ENCODE peak calls at places on chromosome 4, in five cellular contexts. Y is thoracic aorta, T is tibial nerve, R is mammary epithelial cell, K is A549. I is an unnamed sample. For H3K9me3, the result is how much of the 10 kb centered on the place peaks cover.

GRCh38 chr4:142845293-142846070 is 619 bp downstream of the INPP4B start:
- DNase-seq in Y (no peak), T (no peak), R (peak), K (no peak), I (peak)

GRCh38 chr4:53788011-53788410 is 196.7 kb upstream of the LNX1 start:
- DNase-seq in Y (no peak), T (no peak), R (no peak), K (no peak), I (no peak)

GRCh38 chr4:189232274-189232673 is 708.4 kb upstream of the FRG1 start:
- DNase-seq in Y (no peak), T (no peak), R (peak), K (no peak), I (no peak)

GRCh38 chr4:104942990-104943758 is 203.5 kb upstream of the TET2 start:
- DNase-seq in Y (no peak), T (no peak), R (peak), K (no peak), I (no peak)

GRCh38 chr4:77586953-77587383 is 18.7 kb upstream of the CXCL13 start:
- DNase-seq in Y (no peak), T (no peak), R (peak), K (no peak), I (no peak)

GRCh38 chr4:163587867-163588266 is 93.4 kb downstream of the TMA16 start:
- DNase-seq in Y (no peak), T (no peak), R (no peak), K (no peak), I (no peak)

GRCh38 chr4:128917781-128918180 is 108.3 kb downstream of the JADE1 start:
- DNase-seq in Y (no peak), T (no peak), R (no peak), K (no peak), I (no peak)

GRCh38 chr4:177737387-177737965 is 295.2 kb upstream of the AGA start:
- DNase-seq in Y (no peak), T (no peak), R (peak), K (no peak), I (no peak)

GRCh38 chr4:101774807-101775206 is 15.7 kb upstream of the BANK1 start:
- DNase-seq in Y (no peak), T (no peak), R (no peak), K (no peak), I (no peak)

GRCh38 chr4:180134116-180134866 is 2108.9 kb upstream of the TENM3 start:
- DNase-seq in Y (no peak), T (no peak), R (peak), K (no peak), I (peak)

GRCh38 chr4:158671915-158672806 is at the start of gene ETFDH:
- DNase-seq in Y (peak), T (peak), R (peak), K (peak), I (peak)

GRCh38 chr4:177250056-177250696 is 59.5 kb upstream of the NEIL3 start:
- DNase-seq in Y (no peak), T (peak), R (peak), K (peak), I (peak)

GRCh38 chr4:153241970-153242847 is 38.0 kb downstream of the TRIM2 start:
- DNase-seq in Y (no peak), T (no peak), R (no peak), K (no peak), I (no peak)

GRCh38 chr4:83974111-83974789 is 438.3 kb downstream of the GPAT3 start:
- DNase-seq in Y (no peak), T (no peak), R (peak), K (no peak), I (no peak)

GRCh38 chr4:56803473-56803872 is 18.0 kb downstream of the SPINK2 start:
- DNase-seq in Y (no peak), T (no peak), R (peak), K (no peak), I (peak)

GRCh38 chr4:20422398-20422797 is 170.7 kb downstream of the SLIT2 start:
- DNase-seq in Y (no peak), T (no peak), R (peak), K (no peak), I (peak)

GRCh38 chr4:106353786-106354185 is 14.8 kb downstream of the GIMD1 start:
- DNase-seq in Y (no peak), T (no peak), R (no peak), K (no peak), I (no peak)

GRCh38 chr4:105154576-105154975 is 7.9 kb downstream of the TET2 start:
- DNase-seq in Y (no peak), T (no peak), R (no peak), K (no peak), I (peak)

GRCh38 chr4:41561241-41561640 is 23.3 kb downstream of the LIMCH1 start:
- DNase-seq in Y (no peak), T (no peak), R (no peak), K (no peak), I (no peak)

GRCh38 chr4:181548873-181549541 is 694.2 kb upstream of the TENM3 start:
- DNase-seq in Y (no peak), T (no peak), R (peak), K (no peak), I (no peak)

GRCh38 chr4:89257376-89257775 is 50.2 kb downstream of the GPRIN3 start:
- DNase-seq in Y (no peak), T (no peak), R (no peak), K (no peak), I (no peak)

GRCh38 chr4:89253935-89254334 is 53.7 kb downstream of the GPRIN3 start:
- DNase-seq in Y (no peak), T (no peak), R (no peak), K (no peak), I (peak)

GRCh38 chr4:89256203-89256800 is 51.3 kb downstream of the GPRIN3 start:
- DNase-seq in Y (no peak), T (no peak), R (no peak), K (no peak), I (no peak)

GRCh38 chr4:89253306-89253705 is 54.3 kb downstream of the GPRIN3 start:
- DNase-seq in Y (no peak), T (no peak), R (no peak), K (no peak), I (no peak)

GRCh38 chr4:89254847-89255246 is 52.8 kb downstream of the GPRIN3 start:
- DNase-seq in Y (no peak), T (no peak), R (peak), K (peak), I (no peak)
- TF ChIP-seq CTCF in Y (no peak), T (peak), R (peak), K (peak), I (peak)

DNA sequence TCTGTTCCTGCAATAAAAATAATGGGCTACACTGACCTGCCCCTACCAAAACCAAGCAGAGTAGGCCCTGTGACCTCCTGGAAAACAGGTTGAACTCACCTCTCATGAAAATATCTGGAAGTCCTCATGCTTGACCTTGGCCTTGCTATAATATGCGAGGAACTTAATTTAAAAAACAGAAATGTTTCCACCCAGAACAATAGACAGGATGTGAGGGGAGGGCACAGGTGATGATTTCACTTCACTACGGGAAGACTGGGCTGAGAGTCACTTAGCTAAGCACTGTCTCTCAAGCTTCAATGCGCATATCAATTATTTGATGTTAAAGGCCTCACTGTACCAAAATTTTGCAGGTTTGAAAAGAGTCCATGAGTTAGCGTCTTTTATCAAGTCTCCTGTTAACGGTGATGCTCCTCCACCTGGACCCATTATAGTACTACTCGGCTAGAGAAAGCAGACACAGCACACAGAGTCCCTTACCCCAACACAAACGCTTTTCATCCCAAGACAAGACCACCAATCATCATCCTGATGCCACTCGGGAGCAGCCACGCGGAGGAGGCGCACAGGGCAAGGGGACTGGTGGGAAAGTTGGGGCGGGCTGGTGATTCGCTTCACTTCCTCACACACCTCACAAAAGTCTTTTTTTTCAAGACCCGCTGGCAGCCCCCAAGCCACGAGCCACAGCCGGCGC is 25.9 kb downstream of the ZNF721 start:
- DNase-seq in Y (no peak), T (no peak), R (peak), K (peak), I (peak)
- H3K9me3 ChIP-seq in Y (under half), T (under half), R (under half), K (half or more), I (under half)

DNA sequence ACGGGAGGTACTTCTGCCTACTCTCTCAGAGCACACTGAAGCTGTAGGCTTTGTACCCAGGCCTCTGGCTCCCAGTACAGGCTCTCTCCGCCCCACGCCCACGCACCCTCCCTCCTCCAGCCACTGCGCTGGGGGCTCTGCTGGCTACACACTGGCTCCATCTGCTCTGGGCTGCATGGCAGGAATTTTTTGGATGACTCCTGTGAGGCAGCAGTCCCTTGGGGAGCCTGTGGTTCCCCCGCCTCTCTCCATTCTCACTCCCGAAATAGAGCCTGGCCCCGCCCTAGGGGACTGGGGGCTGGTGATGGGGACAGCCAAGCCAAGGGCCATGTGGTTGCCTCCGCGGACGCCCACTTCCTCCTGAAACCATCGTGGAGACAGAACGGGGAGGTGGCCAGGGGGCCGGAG is 58.1 kb upstream of the ADRA2C start:
- DNase-seq in Y (peak), T (no peak), R (no peak), K (no peak), I (peak)
- H3K4me3 ChIP-seq in Y (peak), T (no peak), R (no peak), K (no peak), I (no peak)

GRCh38 chr4:119559044-119559647 is 69.5 kb downstream of the PDE5A start:
- DNase-seq in Y (no peak), T (no peak), R (peak), K (peak), I (no peak)
- TF ChIP-seq CTCF in Y (peak), T (peak), R (peak), K (peak), I (no peak)

GRCh38 chr4:4974727-4975126 is 44.5 kb downstream of the CYTL1 start:
- DNase-seq in Y (no peak), T (no peak), R (no peak), K (no peak), I (no peak)
- H3K9me3 ChIP-seq in Y (under half), T (under half), R (under half), K (under half), I (under half)

GRCh38 chr4:147943159-147943638 is 211.3 kb downstream of the ARHGAP10 start:
- DNase-seq in Y (no peak), T (no peak), R (no peak), K (no peak), I (no peak)

GRCh38 chr4:147944264-147944663 is 212.4 kb downstream of the ARHGAP10 start:
- DNase-seq in Y (no peak), T (no peak), R (no peak), K (no peak), I (no peak)

GRCh38 chr4:147942729-147943128 is 210.8 kb downstream of the ARHGAP10 start:
- DNase-seq in Y (no peak), T (no peak), R (no peak), K (no peak), I (no peak)

GRCh38 chr4:147940144-147940543 is 208.3 kb downstream of the ARHGAP10 start:
- DNase-seq in Y (no peak), T (no peak), R (no peak), K (no peak), I (no peak)

DNA sequence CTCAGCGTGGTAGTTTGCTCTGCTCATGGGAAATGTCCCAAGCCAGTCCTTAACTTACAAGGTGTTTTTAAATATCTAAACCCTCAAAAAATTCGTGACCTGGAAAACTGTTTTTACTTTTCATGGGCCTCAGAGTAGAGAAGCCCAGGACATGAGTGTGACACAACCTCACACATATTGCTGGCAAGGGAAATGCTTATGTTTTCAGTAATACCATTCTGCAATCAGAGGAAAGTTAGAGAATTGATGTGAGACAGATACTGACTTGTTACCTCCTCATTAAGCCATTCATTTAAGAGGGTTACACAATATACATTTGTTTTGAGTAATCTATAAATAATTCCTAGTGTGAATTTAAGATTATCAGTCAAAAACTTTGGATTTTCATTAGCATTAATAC is 209.5 kb downstream of the ARHGAP10 start:
- DNase-seq in Y (no peak), T (no peak), R (no peak), K (no peak), I (no peak)
- H3K4me3 ChIP-seq in Y (no peak), T (no peak), R (no peak), K (no peak), I (no peak)

GRCh38 chr4:22334155-22334554 is 181.7 kb downstream of the ADGRA3 start:
- DNase-seq in Y (no peak), T (no peak), R (peak), K (no peak), I (no peak)

GRCh38 chr4:22338806-22339205 is 177.1 kb downstream of the ADGRA3 start:
- DNase-seq in Y (no peak), T (no peak), R (no peak), K (no peak), I (no peak)

GRCh38 chr4:22339491-22339890 is 176.4 kb downstream of the ADGRA3 start:
- DNase-seq in Y (no peak), T (no peak), R (no peak), K (no peak), I (no peak)

GRCh38 chr4:22336822-22337221 is 179.0 kb downstream of the ADGRA3 start:
- DNase-seq in Y (no peak), T (no peak), R (no peak), K (no peak), I (no peak)
- TF ChIP-seq CTCF in Y (no peak), T (no peak), R (no peak), K (no peak), I (no peak)

DNA sequence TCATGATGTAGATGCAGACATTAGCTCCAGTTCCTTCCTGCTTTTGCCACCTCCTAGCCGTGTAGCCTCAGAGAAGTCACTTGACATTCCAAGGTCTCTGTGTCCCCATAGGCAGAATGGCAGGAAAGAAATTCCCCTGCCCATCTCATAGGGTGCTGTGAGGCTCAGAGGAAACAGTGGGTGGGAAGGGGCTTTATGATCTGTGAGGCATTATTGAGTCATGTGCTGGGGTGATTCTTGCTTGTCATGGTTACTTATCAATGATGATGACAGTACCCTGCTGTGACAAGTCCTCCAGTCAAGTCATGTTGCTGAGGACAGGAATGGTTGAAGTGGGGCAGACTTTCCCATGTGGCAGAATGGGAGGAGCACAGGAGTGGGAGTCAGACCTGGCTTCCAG is 63.7 kb downstream of the MSX1 start:
- DNase-seq in Y (no peak), T (no peak), R (no peak), K (no peak), I (no peak)
- H3K9me3 ChIP-seq in Y (under half), T (under half), R (under half), K (under half), I (under half)

GRCh38 chr4:122787940-122788339 is 38.7 kb upstream of the FGF2 start:
- DNase-seq in Y (no peak), T (no peak), R (no peak), K (no peak), I (no peak)

GRCh38 chr4:122788935-122789334 is 37.7 kb upstream of the FGF2 start:
- DNase-seq in Y (no peak), T (no peak), R (no peak), K (no peak), I (no peak)

GRCh38 chr4:122784261-122784660 is 42.4 kb upstream of the FGF2 start:
- DNase-seq in Y (no peak), T (no peak), R (no peak), K (no peak), I (no peak)

GRCh38 chr4:122785099-122785498 is 41.5 kb upstream of the FGF2 start:
- DNase-seq in Y (no peak), T (no peak), R (no peak), K (no peak), I (no peak)

GRCh38 chr4:122783301-122784215 is 43.1 kb upstream of the FGF2 start:
- DNase-seq in Y (peak), T (peak), R (peak), K (peak), I (no peak)
- H3K4me3 ChIP-seq in Y (peak), T (no peak), R (no peak), K (peak), I (no peak)

DNA sequence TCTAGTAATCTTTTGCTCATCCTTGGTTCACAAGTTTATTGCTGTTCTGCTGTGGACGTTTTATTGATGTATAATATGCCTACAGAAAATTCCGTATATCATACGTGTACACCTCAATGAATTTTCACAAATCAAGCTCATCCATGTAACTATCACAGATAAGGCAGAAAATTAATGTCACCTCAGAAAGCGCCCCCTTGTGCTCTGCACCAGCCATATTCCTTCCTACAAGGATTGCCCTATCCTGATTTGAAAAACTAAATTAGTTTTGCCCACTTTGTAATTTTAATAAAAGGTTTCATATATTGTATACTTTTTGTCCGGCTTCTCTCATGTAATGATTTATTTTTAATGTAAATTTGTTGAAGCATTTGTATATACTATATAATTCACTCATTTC is 390.8 kb downstream of the ADGRL3 start:
- DNase-seq in Y (no peak), T (no peak), R (no peak), K (no peak), I (peak)
- TF ChIP-seq CTCF in Y (no peak), T (no peak), R (peak), K (no peak), I (no peak)

I was measured in mucosa of descending colon.